ENCODE peak calls at places on chromosomes 13 and 19, in nine cellular contexts. P, D, U, Z, B, F, H, E and Y are unnamed samples.

GRCh38 chr19:49475995-49476880 is 2.2 kb downstream of the FLT3LG start:
- DNase-seq in P (no peak), D (no peak), U (no peak), Z (peak; percentile 60), B (peak; percentile 42), F (no peak), H (no peak), E (peak; percentile 94), Y (peak; percentile 54)

GRCh38 chr19:1449467-1450442 is at the start of gene APC2:
- DNase-seq in P (peak; percentile 66), D (no peak), U (no peak), Z (no peak), B (no peak), F (no peak), H (no peak), E (no peak), Y (no peak)

GRCh38 chr13:35716186-35716585 is 239.7 kb upstream of the MAB21L1 start:
- DNase-seq in P (no peak), D (no peak), U (peak; percentile 16), Z (no peak), B (peak; percentile 8), F (no peak), H (peak; percentile 84), E (no peak), Y (no peak)

GRCh38 chr13:69980799-69981198 is 126.8 kb upstream of the ATXN8OS start:
- DNase-seq in P (no peak), D (no peak), U (no peak), Z (no peak), B (no peak), F (no peak), H (no peak), E (no peak), Y (no peak)

GRCh38 chr13:97026759-97027555 is 32.7 kb upstream of the OXGR1 start:
- DNase-seq in P (no peak), D (no peak), U (no peak), Z (no peak), B (no peak), F (no peak), H (peak; percentile 28), E (no peak), Y (no peak)

GRCh38 chr13:47798906-47799305 is 202.2 kb downstream of the SUCLA2 start:
- DNase-seq in P (peak; percentile 25), D (no peak), U (no peak), Z (no peak), B (peak; percentile 6), F (no peak), H (peak; percentile 42), E (no peak), Y (no peak)

GRCh38 chr13:38685974-38686571 is 804 bp upstream of the FREM2 start:
- DNase-seq in P (peak; percentile 17), D (no peak), U (peak; percentile 42), Z (no peak), B (peak; percentile 15), F (no peak), H (peak; percentile 19), E (no peak), Y (peak; percentile 34)

GRCh38 chr13:52879950-52880650 is 31.7 kb upstream of the PCDH8 start:
- DNase-seq in P (no peak), D (no peak), U (no peak), Z (no peak), B (no peak), F (no peak), H (no peak), E (no peak), Y (no peak)

GRCh38 chr13:99119686-99120085 is 81.0 kb upstream of the UBAC2 start:
- DNase-seq in P (no peak), D (no peak), U (no peak), Z (no peak), B (peak; percentile 8), F (no peak), H (no peak), E (no peak), Y (no peak)

GRCh38 chr19:39430675-39431593 is 4.8 kb downstream of the RPS16 start:
- DNase-seq in P (peak; percentile 83), D (peak; percentile 32), U (peak; percentile 87), Z (no peak), B (peak; percentile 86), F (no peak), H (peak; percentile 98), E (peak; percentile 89), Y (peak; percentile 68)

GRCh38 chr13:75055296-75055695 is 426.7 kb downstream of the TBC1D4 start:
- DNase-seq in P (no peak), D (no peak), U (no peak), Z (no peak), B (no peak), F (no peak), H (no peak), E (no peak), Y (no peak)

GRCh38 chr13:65836066-65836465 is 1394.1 kb downstream of the PCDH9 start:
- DNase-seq in P (no peak), D (no peak), U (no peak), Z (no peak), B (no peak), F (no peak), H (no peak), E (no peak), Y (no peak)

GRCh38 chr13:61954092-61954491 is 538.4 kb upstream of the PCDH20 start:
- DNase-seq in P (peak; percentile 9), D (no peak), U (no peak), Z (no peak), B (peak; percentile 9), F (no peak), H (peak; percentile 4), E (no peak), Y (no peak)

GRCh38 chr13:21674271-21675009 is 3.6 kb downstream of the FGF9 start:
- DNase-seq in P (no peak), D (no peak), U (no peak), Z (peak; percentile 24), B (no peak), F (no peak), H (no peak), E (no peak), Y (peak; percentile 51)

GRCh38 chr13:85265296-85265695 is 533.9 kb downstream of the SLITRK6 start:
- DNase-seq in P (no peak), D (no peak), U (no peak), Z (no peak), B (no peak), F (no peak), H (no peak), E (no peak), Y (no peak)

GRCh38 chr13:107020393-107020792 is 452.5 kb upstream of the ARGLU1 start:
- DNase-seq in P (no peak), D (no peak), U (no peak), Z (no peak), B (no peak), F (no peak), H (no peak), E (no peak), Y (no peak)

GRCh38 chr13:112955271-112955937 is 13.6 kb upstream of the MCF2L start:
- DNase-seq in P (no peak), D (no peak), U (no peak), Z (no peak), B (no peak), F (no peak), H (no peak), E (peak; percentile 67), Y (no peak)

GRCh38 chr19:35868172-35868822 is at the start of gene APLP1:
- DNase-seq in P (no peak), D (no peak), U (peak; percentile 82), Z (peak; percentile 66), B (peak; percentile 47), F (no peak), H (no peak), E (no peak), Y (peak; percentile 83)

GRCh38 chr19:50790365-50790825 is at the start of gene ACP4:
- DNase-seq in P (no peak), D (no peak), U (no peak), Z (no peak), B (no peak), F (no peak), H (no peak), E (no peak), Y (no peak)

DNA sequence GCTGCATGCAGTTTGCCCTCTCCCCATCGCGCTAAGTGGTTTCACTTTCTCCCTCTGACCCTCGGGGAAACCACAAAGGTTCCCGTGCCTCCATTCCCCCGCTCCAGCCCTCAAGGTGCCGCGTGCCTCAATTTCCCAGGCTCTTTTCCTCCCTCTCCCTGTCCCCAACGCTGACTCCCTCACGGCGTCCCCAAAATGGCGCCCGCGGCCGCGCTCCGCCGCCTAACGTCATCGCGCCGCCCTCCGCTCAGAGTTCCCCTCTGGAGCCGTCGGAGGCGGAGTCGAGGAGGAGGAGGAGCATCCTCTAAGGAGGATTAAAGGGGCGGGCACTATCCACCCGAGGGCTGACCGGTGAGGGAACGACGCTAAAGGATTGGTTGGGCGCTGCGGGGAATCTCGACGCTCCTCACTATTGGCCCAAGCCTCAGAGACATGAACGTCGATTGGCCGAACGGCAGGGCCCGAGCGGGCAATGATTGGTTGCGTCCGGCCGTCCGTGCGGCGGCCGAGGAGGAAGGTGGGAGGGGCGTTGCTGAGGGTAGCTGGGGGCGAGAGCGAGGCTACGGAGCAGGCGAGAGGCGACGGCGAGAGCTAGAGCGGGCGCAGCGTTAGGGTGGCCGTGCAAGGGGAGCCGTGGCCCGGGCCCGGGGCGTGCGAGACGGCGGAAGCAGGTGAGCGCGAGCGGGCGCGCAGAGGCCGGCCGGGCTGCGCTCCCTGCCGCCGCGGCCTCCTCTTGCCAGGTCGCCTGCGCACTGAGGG is at the start of gene ZNF574:
- DNase-seq in P (peak; percentile 98), D (peak; percentile 98), U (peak; percentile 99), Z (peak; percentile 98), B (peak; percentile 100), F (peak; percentile 97), H (peak; percentile 99), E (peak; percentile 99), Y (peak; percentile 98)
- TF ChIP-seq CTCF in P (no peak), D (no peak), U (no peak), Z (no peak), B (no peak), F (no peak), H (no peak), E (no peak), Y (no peak)

GRCh38 chr13:26629260-26629659 is 71.8 kb downstream of the WASF3 start:
- DNase-seq in P (no peak), D (no peak), U (no peak), Z (no peak), B (no peak), F (no peak), H (peak; percentile 24), E (no peak), Y (no peak)
- TF ChIP-seq CTCF in P (no peak), D (no peak), U (no peak), Z (no peak), B (no peak), F (no peak), H (peak; percentile 22), E (no peak), Y (no peak)

DNA sequence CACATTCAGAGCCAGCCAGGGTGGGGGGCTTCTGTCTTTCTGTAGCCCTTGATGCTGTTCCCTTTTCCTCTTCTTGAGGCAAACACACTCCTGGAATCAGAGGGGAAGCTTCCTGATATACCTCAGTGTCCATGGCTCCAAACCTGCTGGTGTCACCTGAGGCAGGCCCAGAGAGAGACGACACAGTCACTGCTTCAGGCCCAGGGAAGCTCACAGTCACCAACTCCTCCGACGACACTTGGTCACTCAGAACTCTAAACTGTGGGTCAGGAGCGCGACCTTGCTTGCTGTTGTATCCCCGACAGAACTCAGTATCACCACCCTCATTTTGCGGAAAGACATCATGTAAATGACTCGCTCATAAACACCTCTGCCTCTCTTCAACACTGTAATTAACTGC is 1.1 kb downstream of the ATP13A1 start:
- DNase-seq in P (no peak), D (no peak), U (no peak), Z (no peak), B (peak; percentile 46), F (no peak), H (no peak), E (no peak), Y (no peak)
- TF ChIP-seq CTCF in P (no peak), D (no peak), U (no peak), Z (no peak), B (no peak), F (no peak), H (no peak), E (no peak), Y (no peak)

GRCh38 chr19:17725422-17726078 is 6.3 kb downstream of the MAP1S start:
- DNase-seq in P (no peak), D (no peak), U (no peak), Z (no peak), B (no peak), F (no peak), H (no peak), E (no peak), Y (peak; percentile 64)
- TF ChIP-seq CTCF in P (no peak), D (no peak), U (peak; percentile 32), Z (no peak), B (peak; percentile 50), F (peak; percentile 45), H (no peak), E (no peak), Y (peak; percentile 64)